ENCODE peak calls at places on chromosomes 12 and 14, in six cellular contexts. U is nephron progenitor cell, X is kidney epithelial cell, N is lower lobe of right lung, J is AG04450, T is head of caudate nucleus. I is an unnamed sample.

GRCh38 chr12:43579240-43579639 is 27.2 kb upstream of the ADAMTS20 start:
- DNase-seq in U (no peak), T (no peak), X (no peak), N (no peak), J (no peak), I (peak)

GRCh38 chr12:57887631-57888406 is 41.3 kb upstream of the CTDSP2 start:
- DNase-seq in J (no peak), T (peak), N (no peak), U (no peak), X (no peak), I (no peak)

GRCh38 chr12:84701966-84702365 is 210.6 kb downstream of the SLC6A15 start:
- DNase-seq in X (no peak), N (no peak), T (no peak), U (no peak), J (no peak), I (no peak)

GRCh38 chr12:94849411-94849976 is 154.0 kb downstream of the NDUFA12 start:
- DNase-seq in T (no peak), X (no peak), U (no peak), J (no peak), N (no peak), I (no peak)

GRCh38 chr12:113854385-113855136 is 111.6 kb downstream of the RBM19 start:
- DNase-seq in T (no peak), N (no peak), X (no peak), U (no peak), J (no peak), I (no peak)

GRCh38 chr12:47797432-47797831 is 22.3 kb downstream of the HDAC7 start:
- DNase-seq in X (no peak), J (no peak), N (no peak), U (peak), T (no peak), I (no peak)

GRCh38 chr14:101977311-101978071 is 13.1 kb downstream of the DYNC1H1 start:
- DNase-seq in X (no peak), J (no peak), U (no peak), N (no peak), T (no peak), I (no peak)

GRCh38 chr12:40145896-40146295 is 40.0 kb upstream of the SLC2A13 start:
- DNase-seq in X (no peak), N (no peak), J (no peak), U (no peak), T (no peak), I (no peak)

GRCh38 chr12:104593482-104593881 is 136.7 kb downstream of the CHST11 start:
- DNase-seq in T (no peak), X (no peak), J (no peak), U (no peak), N (no peak), I (no peak)

I was measured in HFF-Myc.